ENCODE peak calls at places on chromosome 19, in six cellular contexts. One of them, this sample, is unnamed.

GRCh38 chr19:372306-372890 is 27.8 kb upstream of the MIER2 start:
- DNase-seq in GM12878: no peak
- DNase-seq in K562: no peak
- DNase-seq in H1: no peak
- DNase-seq in HepG2: no peak
- DNase-seq in SK-N-SH: peak
- DNase-seq in this sample: no peak

GRCh38 chr19:33718668-33719259 is 77.9 kb upstream of the KCTD15 start:
- DNase-seq in GM12878: no peak
- DNase-seq in K562: no peak
- DNase-seq in H1: no peak
- DNase-seq in HepG2: no peak
- DNase-seq in SK-N-SH: no peak
- DNase-seq in this sample: no peak

GRCh38 chr19:44623080-44623479 is 9.7 kb downstream of the IGSF23 start:
- DNase-seq in GM12878: no peak
- DNase-seq in K562: no peak
- DNase-seq in H1: no peak
- DNase-seq in HepG2: no peak
- DNase-seq in SK-N-SH: no peak
- DNase-seq in this sample: no peak

GRCh38 chr19:33438016-33438671 is 64.6 kb downstream of the CEBPG start:
- DNase-seq in GM12878: no peak
- DNase-seq in K562: no peak
- DNase-seq in H1: no peak
- DNase-seq in HepG2: no peak
- DNase-seq in SK-N-SH: peak
- DNase-seq in this sample: no peak

GRCh38 chr19:44476559-44477408 is 23.5 kb downstream of the ZNF180 start:
- DNase-seq in GM12878: no peak
- DNase-seq in K562: peak
- DNase-seq in H1: no peak
- DNase-seq in HepG2: peak
- DNase-seq in SK-N-SH: no peak
- DNase-seq in this sample: no peak

GRCh38 chr19:35959040-35959967 is 23.1 kb downstream of the LRFN3 start:
- DNase-seq in GM12878: no peak
- DNase-seq in K562: peak
- DNase-seq in H1: no peak
- DNase-seq in HepG2: no peak
- DNase-seq in SK-N-SH: peak
- DNase-seq in this sample: no peak

GRCh38 chr19:16442386-16443276 is 29.1 kb downstream of the EPS15L1 start:
- DNase-seq in GM12878: no peak
- DNase-seq in K562: peak
- DNase-seq in H1: no peak
- DNase-seq in HepG2: no peak
- DNase-seq in SK-N-SH: no peak
- DNase-seq in this sample: no peak

GRCh38 chr19:18317998-18318800 is 4.7 kb downstream of the LSM4 start:
- DNase-seq in GM12878: no peak
- DNase-seq in K562: peak
- DNase-seq in H1: no peak
- DNase-seq in HepG2: peak
- DNase-seq in SK-N-SH: peak
- DNase-seq in this sample: peak

GRCh38 chr19:56333506-56333905 is 18.9 kb upstream of the ZSCAN5A start:
- DNase-seq in GM12878: no peak
- DNase-seq in K562: peak
- DNase-seq in H1: no peak
- DNase-seq in HepG2: peak
- DNase-seq in SK-N-SH: peak
- DNase-seq in this sample: peak

GRCh38 chr19:49887037-49887652 is 9.5 kb downstream of the IL4I1 start:
- DNase-seq in GM12878: no peak
- DNase-seq in K562: no peak
- DNase-seq in H1: no peak
- DNase-seq in HepG2: no peak
- DNase-seq in SK-N-SH: no peak
- DNase-seq in this sample: no peak

GRCh38 chr19:4186087-4186993 is 3.9 kb downstream of the ANKRD24 start:
- DNase-seq in GM12878: no peak
- DNase-seq in K562: peak
- DNase-seq in H1: peak
- DNase-seq in HepG2: peak
- DNase-seq in SK-N-SH: peak
- DNase-seq in this sample: peak
- TF ChIP-seq GABPA in GM12878: no peak
- TF ChIP-seq GABPA in K562: no peak
- TF ChIP-seq GABPA in H1: peak
- TF ChIP-seq GABPA in HepG2: no peak
- TF ChIP-seq GABPA in SK-N-SH: no peak
- TF ChIP-seq GABPA in this sample: no peak

DNA sequence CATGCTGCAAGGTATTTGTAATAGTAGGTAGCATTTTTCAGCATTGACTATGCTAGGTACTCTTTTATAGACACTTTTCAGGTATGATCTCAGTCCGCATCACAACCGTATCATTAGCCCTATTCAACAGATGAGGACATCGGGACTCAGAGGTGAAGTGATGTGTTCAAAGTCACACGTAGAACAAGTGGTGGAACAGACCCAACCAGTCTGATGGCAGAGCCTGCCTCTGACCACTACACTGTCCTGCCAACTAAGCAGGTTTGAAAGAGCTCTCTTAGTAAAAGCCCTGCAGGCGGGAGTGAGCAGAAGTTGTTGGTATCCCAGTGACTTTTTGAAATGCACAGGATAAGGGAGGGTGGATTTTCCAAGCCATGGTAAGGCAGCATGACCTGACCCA is 20.2 kb downstream of the PAF1 start:
- DNase-seq in GM12878: no peak
- DNase-seq in K562: no peak
- DNase-seq in H1: no peak
- DNase-seq in HepG2: no peak
- DNase-seq in SK-N-SH: no peak
- DNase-seq in this sample: no peak
- H3K27ac ChIP-seq in GM12878: no peak
- H3K27ac ChIP-seq in K562: no peak
- H3K27ac ChIP-seq in H1: no peak
- H3K27ac ChIP-seq in HepG2: no peak
- H3K27ac ChIP-seq in SK-N-SH: no peak
- H3K27ac ChIP-seq in this sample: no peak

GRCh38 chr19:42272535-42272897 is 3.5 kb downstream of the CIC start:
- DNase-seq in GM12878: no peak
- DNase-seq in K562: no peak
- DNase-seq in H1: no peak
- DNase-seq in HepG2: no peak
- DNase-seq in SK-N-SH: no peak
- DNase-seq in this sample: no peak

GRCh38 chr19:42271045-42271419 is 2.0 kb downstream of the CIC start:
- DNase-seq in GM12878: no peak
- DNase-seq in K562: no peak
- DNase-seq in H1: no peak
- DNase-seq in HepG2: no peak
- DNase-seq in SK-N-SH: no peak
- DNase-seq in this sample: no peak

GRCh38 chr19:42270346-42271044 is 1.4 kb downstream of the CIC start:
- DNase-seq in GM12878: no peak
- DNase-seq in K562: peak
- DNase-seq in H1: no peak
- DNase-seq in HepG2: no peak
- DNase-seq in SK-N-SH: peak
- DNase-seq in this sample: peak

GRCh38 chr19:42272989-42273406 is 3.9 kb downstream of the CIC start:
- DNase-seq in GM12878: no peak
- DNase-seq in K562: no peak
- DNase-seq in H1: no peak
- DNase-seq in HepG2: no peak
- DNase-seq in SK-N-SH: no peak
- DNase-seq in this sample: no peak

DNA sequence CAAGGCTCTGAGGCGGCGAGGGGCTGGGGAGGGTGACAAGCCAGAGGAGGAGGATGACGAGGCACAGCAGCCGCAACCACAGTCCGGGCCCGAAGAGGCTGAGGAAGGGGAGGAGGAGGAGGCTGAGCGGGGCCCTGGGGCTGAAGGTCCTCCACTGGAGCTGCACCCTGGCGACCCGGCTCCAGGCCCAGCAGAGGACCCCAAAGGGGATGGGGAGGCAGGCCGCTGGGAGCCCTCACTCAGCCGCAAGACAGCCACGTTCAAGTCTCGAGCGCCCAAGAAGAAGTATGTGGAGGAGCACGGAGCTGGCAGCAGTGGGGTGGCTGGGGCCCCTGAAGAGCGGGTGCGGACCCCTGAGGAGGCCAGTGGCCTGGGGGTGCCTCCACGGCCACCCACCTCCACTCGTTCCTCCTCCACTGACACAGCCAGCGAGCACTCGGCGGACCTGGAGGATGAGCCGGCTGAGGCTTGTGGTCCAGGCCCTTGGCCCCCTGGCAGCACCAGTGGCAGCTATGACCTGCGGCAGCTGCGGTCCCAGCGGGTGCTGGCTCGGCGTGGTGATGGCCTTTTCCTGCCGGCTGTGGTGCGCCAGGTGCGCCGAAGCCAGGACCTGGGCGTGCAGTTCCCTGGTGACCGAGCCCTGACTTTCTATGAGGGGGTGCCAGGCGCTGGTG is 2.9 kb downstream of the CIC start:
- DNase-seq in GM12878: no peak
- DNase-seq in K562: no peak
- DNase-seq in H1: no peak
- DNase-seq in HepG2: no peak
- DNase-seq in SK-N-SH: no peak
- DNase-seq in this sample: no peak
- TF ChIP-seq POLR2AphosphoS5 in GM12878: no peak
- TF ChIP-seq POLR2AphosphoS5 in K562: no peak
- TF ChIP-seq POLR2AphosphoS5 in H1: no peak
- TF ChIP-seq POLR2AphosphoS5 in HepG2: no peak
- TF ChIP-seq POLR2AphosphoS5 in SK-N-SH: no peak
- TF ChIP-seq POLR2AphosphoS5 in this sample: no peak

GRCh38 chr19:4182082-4182926 is at the start of the genes ANKRD24 and SIRT6:
- DNase-seq in GM12878: peak
- DNase-seq in K562: peak
- DNase-seq in H1: peak
- DNase-seq in HepG2: peak
- DNase-seq in SK-N-SH: peak
- DNase-seq in this sample: peak
- TF ChIP-seq GABPA in GM12878: peak
- TF ChIP-seq GABPA in K562: peak
- TF ChIP-seq GABPA in H1: peak
- TF ChIP-seq GABPA in HepG2: peak
- TF ChIP-seq GABPA in SK-N-SH: peak
- TF ChIP-seq GABPA in this sample: peak